ENCODE peak calls at places on chromosomes 7 and 10, in nine cellular contexts. S is effector memory CD4-positive, alpha-beta T cell; B is endothelial cell of umbilical vein; A is fibroblast of lung; M is aorta; I is stomach; R is uterus; J is GM23248; X is mesendoderm. K is an unnamed sample.

GRCh38 chr10:47366056-47366631 is 17.9 kb downstream of the ZNF488 start:
- DNase-seq in S (no peak), B (no peak), A (no peak), M (peak; percentile 26), I (peak; percentile 10), R (no peak), J (no peak), X (no peak), K (no peak)

GRCh38 chr7:32169236-32169635 is 99.0 kb upstream of the PDE1C start:
- DNase-seq in S (no peak), B (no peak), A (peak; percentile 23), M (no peak), I (no peak), R (no peak), J (no peak), X (no peak), K (no peak)

GRCh38 chr10:60511823-60512222 is 122.1 kb upstream of the ANK3 start:
- DNase-seq in S (no peak), B (no peak), A (no peak), M (no peak), I (no peak), R (no peak), J (no peak), X (no peak), K (no peak)

GRCh38 chr7:47035522-47035921 is 546.4 kb downstream of the TNS3 start:
- DNase-seq in S (no peak), B (no peak), A (no peak), M (no peak), I (no peak), R (no peak), J (no peak), X (no peak), K (no peak)

GRCh38 chr10:68697106-68697505 is 23.9 kb upstream of the CCAR1 start:
- DNase-seq in S (no peak), B (no peak), A (no peak), M (no peak), I (no peak), R (no peak), J (no peak), X (no peak), K (no peak)

GRCh38 chr10:126060232-126060935 is 164.0 kb downstream of the FANK1 start:
- DNase-seq in S (no peak), B (peak; percentile 90), A (peak; percentile 86), M (no peak), I (no peak), R (no peak), J (peak; percentile 94), X (peak; percentile 57), K (no peak)

GRCh38 chr10:30639946-30640786 is 10.6 kb upstream of the LYZL2 start:
- DNase-seq in S (no peak), B (peak; percentile 86), A (peak; percentile 58), M (no peak), I (no peak), R (no peak), J (peak; percentile 77), X (peak; percentile 60), K (no peak)

GRCh38 chr10:97074256-97075145 is 111.3 kb downstream of the SLIT1 start:
- DNase-seq in S (no peak), B (no peak), A (no peak), M (no peak), I (no peak), R (no peak), J (no peak), X (peak; percentile 31), K (no peak)

GRCh38 chr10:102555781-102556328 is 52.1 kb downstream of the SUFU start:
- DNase-seq in S (no peak), B (no peak), A (peak; percentile 88), M (no peak), I (no peak), R (no peak), J (peak; percentile 94), X (no peak), K (no peak)

GRCh38 chr7:20539201-20539600 is 76.3 kb upstream of the ABCB5 start:
- DNase-seq in S (no peak), B (no peak), A (peak; percentile 17), M (no peak), I (no peak), R (no peak), J (peak; percentile 24), X (peak; percentile 82), K (no peak)

GRCh38 chr10:74078037-74078436 is 72.6 kb downstream of the AP3M1 start:
- DNase-seq in S (peak; percentile 6), B (peak; percentile 77), A (peak; percentile 95), M (no peak), I (no peak), R (no peak), J (peak; percentile 57), X (no peak), K (no peak)

GRCh38 chr10:102856758-102857424 is 2.8 kb downstream of the BORCS7 start:
- DNase-seq in S (no peak), B (no peak), A (no peak), M (no peak), I (no peak), R (no peak), J (no peak), X (no peak), K (no peak)

GRCh38 chr10:69372126-69372980 is 44.4 kb downstream of the TACR2 start:
- DNase-seq in S (no peak), B (no peak), A (peak; percentile 82), M (no peak), I (no peak), R (no peak), J (peak; percentile 61), X (no peak), K (no peak)

DNA sequence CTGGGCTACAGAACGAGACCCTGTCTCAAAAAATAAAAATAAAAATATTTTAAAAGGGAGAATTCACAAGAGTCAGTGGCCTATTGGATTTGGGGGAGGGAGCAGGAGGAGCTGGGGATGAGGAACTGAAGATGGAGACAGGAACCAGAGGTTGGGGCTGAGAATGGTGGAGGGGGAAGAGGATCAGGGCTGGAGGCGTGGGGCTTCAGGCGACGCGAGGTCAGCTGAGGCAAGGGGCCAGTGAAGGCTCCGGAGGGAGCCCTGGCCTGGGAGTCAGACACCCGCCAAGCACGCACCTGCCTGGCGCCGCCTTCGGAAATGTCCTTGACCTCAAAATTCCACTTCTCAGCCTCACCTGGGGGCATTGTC is 671 bp upstream of the CLEC2L start:
- DNase-seq in S (no peak), B (no peak), A (no peak), M (no peak), I (no peak), R (no peak), J (no peak), X (no peak), K (no peak)
- H3K4me3 ChIP-seq in S (no peak overlapping the region), B (no peak overlapping the region), A (no peak overlapping the region), M (no peak overlapping the region), I (peak overlapping the region; percentile 35), R (no peak overlapping the region), J (peak overlapping the region; percentile 45), X (no peak overlapping the region), K (no peak overlapping the region)

GRCh38 chr7:73841689-73842247 is 548 bp downstream of the METTL27 start:
- DNase-seq in S (no peak), B (no peak), A (no peak), M (no peak), I (no peak), R (no peak), J (no peak), X (peak; percentile 64), K (no peak)
- H3K36me3 ChIP-seq in S (no peaks in the 10 kb centered on the region), B (no peaks in the 10 kb centered on the region), A (no peaks in the 10 kb centered on the region), M (no peaks in the 10 kb centered on the region), I (no peaks in the 10 kb centered on the region), R (no peaks in the 10 kb centered on the region), J (no peaks in the 10 kb centered on the region), X (no peaks in the 10 kb centered on the region), K (no peaks in the 10 kb centered on the region)

GRCh38 chr7:80885774-80886173 is 33.1 kb downstream of the SEMA3C start:
- DNase-seq in S (no peak), B (no peak), A (no peak), M (no peak), I (no peak), R (no peak), J (no peak), X (no peak), K (no peak)

GRCh38 chr7:80890391-80890790 is 28.5 kb downstream of the SEMA3C start:
- DNase-seq in S (no peak), B (no peak), A (peak; percentile 35), M (no peak), I (no peak), R (no peak), J (no peak), X (no peak), K (no peak)

GRCh38 chr7:80884511-80885195 is 34.2 kb downstream of the SEMA3C start:
- DNase-seq in S (no peak), B (no peak), A (peak; percentile 38), M (no peak), I (no peak), R (no peak), J (peak; percentile 41), X (peak; percentile 18), K (no peak)

GRCh38 chr7:80890839-80891544 is 27.9 kb downstream of the SEMA3C start:
- DNase-seq in S (no peak), B (no peak), A (no peak), M (no peak), I (no peak), R (no peak), J (no peak), X (no peak), K (no peak)

DNA sequence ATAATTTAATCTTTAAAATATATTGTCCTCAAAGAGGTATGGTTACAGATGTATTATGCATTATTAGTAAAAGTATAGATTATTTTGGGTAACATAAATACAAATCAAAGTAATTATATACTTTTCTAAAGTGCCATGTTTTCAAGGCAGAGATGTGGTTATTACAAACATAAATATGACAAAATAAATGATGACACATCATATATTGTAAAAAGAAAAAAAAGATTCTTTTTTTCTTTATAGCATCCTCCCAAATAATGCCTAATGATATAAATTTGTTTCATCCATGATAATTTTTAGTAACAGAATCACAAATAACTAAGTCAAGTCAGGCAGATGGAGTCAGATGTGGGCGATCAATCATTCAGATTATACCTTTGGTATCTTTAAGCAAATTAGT is 29.3 kb downstream of the SEMA3C start:
- DNase-seq in S (no peak), B (no peak), A (no peak), M (no peak), I (no peak), R (no peak), J (no peak), X (no peak), K (no peak)
- H3K27ac ChIP-seq in S (no peak overlapping the region), B (no peak overlapping the region), A (no peak overlapping the region), M (no peak overlapping the region), I (no peak overlapping the region), R (no peak overlapping the region), J (no peak overlapping the region), X (no peak overlapping the region), K (no peak overlapping the region)

DNA sequence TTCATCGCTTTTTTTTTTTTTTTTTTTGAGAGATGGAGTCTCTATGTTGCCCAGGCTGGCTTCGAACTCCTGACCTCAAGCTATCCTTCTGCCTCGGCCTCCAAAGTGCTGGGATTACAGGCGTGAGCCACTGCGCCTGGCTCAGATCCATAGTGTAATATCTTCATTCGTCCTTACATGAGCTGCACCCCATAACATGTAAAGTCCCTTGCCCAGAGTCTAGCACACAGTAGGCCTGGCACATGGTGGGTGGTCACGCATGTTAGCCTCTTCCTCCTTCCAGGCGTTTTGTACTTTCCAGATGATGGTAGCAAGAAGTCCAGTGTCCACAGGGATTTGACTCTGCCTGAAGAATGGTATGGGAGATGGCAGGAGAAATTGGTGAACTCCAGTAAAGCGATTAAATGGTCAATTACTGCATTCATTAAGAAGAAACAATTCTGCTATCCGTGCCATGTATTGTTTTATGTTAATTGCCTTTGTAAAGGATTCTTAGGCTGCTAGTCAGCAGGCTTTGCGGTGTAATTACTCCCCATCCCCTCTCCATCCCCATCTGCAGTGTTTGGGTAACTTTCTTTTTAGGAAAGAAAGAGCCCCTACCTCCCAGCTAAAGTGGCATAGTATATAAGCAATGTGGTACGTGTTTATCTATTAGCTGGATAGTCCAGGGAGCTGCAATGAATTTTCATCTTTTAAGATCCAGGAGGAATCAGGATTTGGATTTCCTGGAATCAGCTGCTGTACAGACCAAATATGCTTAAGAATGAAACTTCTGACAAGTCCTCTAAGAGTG is 1.2 kb downstream of the TPST1 start:
- DNase-seq in S (no peak), B (no peak), A (peak; percentile 33), M (no peak), I (no peak), R (no peak), J (peak; percentile 57), X (no peak), K (no peak)
- H3K4me3 ChIP-seq in S (peak overlapping the region; percentile 82), B (peak overlapping the region; percentile 70), A (peak overlapping the region; percentile 99), M (peak overlapping the region; percentile 71), I (peak overlapping the region; percentile 98), R (peak overlapping the region; percentile 65), J (peak overlapping the region; percentile 92), X (no peak overlapping the region), K (peak overlapping the region; percentile 77)

K was measured in colonic mucosa.